ENCODE peak calls at places on chromosomes 12 and 14, in nine cellular contexts. M, O, W, B, U, Q, V, K and J are unnamed samples.

GRCh38 chr12:56220611-56221232 is 1.0 kb downstream of the RNF41 start:
- DNase-seq in U (peak), B (no peak), W (peak), V (no peak), M (peak), O (no peak), K (peak), Q (peak), J (no peak)

GRCh38 chr12:4274396-4274959 is 916 bp downstream of the CCND2 start:
- DNase-seq in O (no peak), V (no peak), W (no peak), Q (no peak), K (no peak), U (peak), M (no peak), B (no peak), J (no peak)

GRCh38 chr12:75334384-75335030 is at the start of gene GLIPR1L1:
- DNase-seq in W (peak), V (peak), O (peak), Q (peak), B (peak), M (peak), K (peak), U (peak), J (peak)

GRCh38 chr12:25386823-25387134 is 136.1 kb upstream of the KRAS start:
- DNase-seq in K (no peak), B (peak), Q (no peak), V (no peak), O (no peak), M (no peak), U (peak), W (peak), J (no peak)

GRCh38 chr12:6796576-6796975 is 7.2 kb downstream of the CD4 start:
- DNase-seq in O (no peak), W (no peak), V (no peak), M (no peak), U (no peak), K (no peak), Q (no peak), B (no peak), J (no peak)

GRCh38 chr14:57686317-57686716 is 179.6 kb downstream of the SLC35F4 start:
- DNase-seq in W (no peak), U (no peak), K (no peak), B (no peak), O (no peak), Q (no peak), M (no peak), V (no peak), J (no peak)

GRCh38 chr12:103956515-103957027 is 9.1 kb upstream of the TDG start:
- DNase-seq in V (no peak), K (peak), B (no peak), U (no peak), M (no peak), W (peak), O (no peak), Q (peak), J (no peak)

GRCh38 chr12:75632452-75632851 is 121.0 kb upstream of the KRR1 start:
- DNase-seq in O (no peak), U (no peak), W (no peak), B (no peak), V (no peak), M (no peak), K (no peak), Q (no peak), J (no peak)

GRCh38 chr12:59396519-59396918 is 199.3 kb upstream of the SLC16A7 start:
- DNase-seq in K (peak), O (no peak), U (no peak), M (no peak), V (no peak), W (no peak), Q (no peak), B (no peak), J (no peak)

GRCh38 chr14:68583527-68584275 is 209.2 kb downstream of the ZFP36L1 start:
- DNase-seq in V (no peak), U (no peak), B (no peak), O (no peak), M (no peak), K (no peak), Q (no peak), W (no peak), J (no peak)

GRCh38 chr14:99476864-99477263 is 3.8 kb downstream of the SETD3 start:
- DNase-seq in B (no peak), O (no peak), U (no peak), V (no peak), M (peak), K (peak), Q (no peak), W (no peak), J (no peak)

GRCh38 chr12:7935464-7935772 is 569 bp downstream of the SLC2A3 start:
- DNase-seq in Q (no peak), U (no peak), O (no peak), V (no peak), M (no peak), B (no peak), K (no peak), W (no peak), J (no peak)

GRCh38 chr14:24032727-24033418 is 18.9 kb upstream of the CARMIL3 start:
- DNase-seq in Q (no peak), V (peak), W (peak), U (no peak), K (peak), O (peak), B (no peak), M (peak), J (peak)

GRCh38 chr14:51660720-51661119 is 9.0 kb downstream of the FRMD6 start:
- DNase-seq in B (no peak), Q (no peak), M (no peak), U (no peak), W (no peak), V (no peak), O (no peak), K (no peak), J (no peak)

GRCh38 chr12:66239295-66239694 is 50.3 kb downstream of the IRAK3 start:
- DNase-seq in Q (no peak), K (no peak), M (no peak), U (no peak), W (no peak), V (no peak), O (no peak), B (no peak), J (no peak)
- H3K27ac ChIP-seq in Q (no peak), K (no peak), M (no peak), U (no peak), W (no peak), V (no peak), O (no peak), B (no peak), J (no peak)

DNA sequence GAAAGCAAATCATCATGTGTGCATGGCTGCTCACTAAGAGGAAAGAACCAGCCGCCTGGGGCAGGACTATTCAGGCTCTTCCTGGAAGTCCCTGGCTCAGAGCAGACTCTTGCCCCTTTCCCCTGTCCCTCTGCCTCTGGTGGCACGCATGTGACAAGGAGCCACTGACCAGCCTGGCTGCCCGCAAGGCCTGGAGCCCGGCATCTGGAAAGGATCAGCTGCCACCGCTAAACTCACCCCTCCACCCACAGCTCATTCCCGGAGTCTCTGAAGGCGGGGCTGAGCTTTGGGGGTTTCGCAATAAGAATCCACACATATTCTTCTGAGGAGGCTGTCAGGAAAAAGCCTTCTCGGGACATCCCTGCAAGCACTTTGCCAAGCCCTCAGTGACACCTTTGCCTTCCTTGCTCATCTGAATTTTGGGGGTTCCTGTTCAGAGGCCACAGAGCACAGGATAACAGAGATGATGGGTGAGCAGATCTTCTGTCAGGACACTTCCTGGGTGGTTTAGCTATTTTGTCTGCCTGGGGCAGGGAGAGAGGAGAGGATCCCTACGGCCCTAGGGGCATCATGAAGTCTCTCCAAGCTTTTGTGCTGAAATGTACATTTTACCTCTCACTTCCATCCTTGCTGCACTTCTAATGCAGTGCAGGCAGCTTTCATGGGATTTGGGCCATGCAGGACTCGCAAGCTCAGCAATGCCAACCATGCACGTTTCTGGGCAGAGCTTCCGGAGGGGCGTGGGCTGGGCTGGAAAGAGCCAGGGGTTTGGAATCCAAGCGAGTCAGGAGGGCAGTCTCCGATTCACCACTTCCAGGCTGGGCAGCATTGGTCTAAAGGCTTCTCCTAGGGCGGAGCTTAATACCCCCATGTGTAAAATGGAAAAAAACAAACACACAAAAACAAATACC is 124.8 kb upstream of the MAP1LC3B2 start:
- DNase-seq in W (peak), O (peak), K (peak), M (peak), B (peak), Q (no peak), U (peak), V (peak), J (peak)
- H3K27ac ChIP-seq in W (peak), O (peak), K (peak), M (peak), B (peak), Q (no peak), U (peak), V (peak), J (no peak)

DNA sequence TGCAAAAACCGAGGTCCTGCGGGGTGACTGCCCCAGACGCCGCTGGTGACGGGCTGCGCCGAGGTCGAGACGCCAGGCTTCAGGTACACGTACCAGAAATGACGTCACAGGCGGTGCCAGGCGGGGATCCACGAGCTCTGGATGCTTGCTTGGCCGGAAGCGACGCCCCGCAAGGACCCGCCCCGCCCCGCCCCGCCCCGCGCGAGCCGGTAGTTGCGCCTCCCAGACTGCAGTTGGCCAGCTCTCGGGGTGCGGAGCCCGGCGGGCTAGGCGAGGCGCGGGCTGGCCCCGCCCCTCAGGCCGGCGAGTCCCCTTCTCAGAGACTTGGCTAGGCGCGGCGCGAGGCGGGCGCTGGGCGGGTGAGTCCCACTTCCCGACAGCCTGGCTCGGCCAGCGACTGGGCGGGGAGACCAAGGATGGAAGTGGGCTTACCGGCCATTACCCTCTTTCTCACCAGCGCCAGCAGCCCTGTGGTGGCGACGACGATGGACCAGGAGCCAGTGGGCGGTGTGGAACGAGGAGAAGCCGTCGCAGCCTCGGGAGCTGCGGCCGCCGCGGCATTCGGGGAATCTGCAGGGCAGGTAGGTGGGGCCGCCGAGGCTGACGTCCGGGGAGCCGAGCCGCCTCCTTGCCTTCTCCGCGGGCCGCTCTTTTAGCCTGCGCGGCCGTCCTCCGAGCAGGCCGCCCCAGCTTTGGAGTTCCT is at the start of gene FAM177A1:
- DNase-seq in O (peak), K (peak), M (peak), V (peak), B (peak), U (peak), Q (peak), W (peak), J (peak)
- H3K27ac ChIP-seq in O (peak), K (peak), M (peak), V (peak), B (peak), U (peak), Q (peak), W (peak), J (peak)

GRCh38 chr14:63387691-63388090 is 69.0 kb upstream of the GPHB5 start:
- DNase-seq in W (no peak), K (no peak), O (no peak), V (no peak), Q (no peak), M (no peak), B (no peak), U (no peak), J (no peak)
- H3K27ac ChIP-seq in W (no peak), K (no peak), O (no peak), V (no peak), Q (no peak), M (no peak), B (no peak), U (no peak), J (no peak)

DNA sequence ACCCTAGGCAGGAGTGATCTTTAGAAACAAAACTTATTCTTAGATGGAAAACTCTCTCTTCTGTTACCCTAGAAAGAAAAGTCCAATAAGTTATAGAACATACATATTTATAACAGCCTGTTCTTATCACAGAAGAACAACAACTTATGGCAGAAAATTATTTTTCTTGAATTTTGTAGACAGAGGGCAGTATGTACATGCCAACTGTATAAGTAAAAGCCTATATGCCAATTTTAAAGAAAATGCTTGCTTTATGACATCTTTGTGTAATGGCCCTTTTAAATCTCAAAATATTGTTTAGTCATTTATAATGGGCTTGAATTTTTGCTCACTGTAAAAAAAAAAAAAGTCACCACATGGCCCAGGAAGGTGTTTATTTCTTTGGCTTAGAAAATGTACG is 38.2 kb upstream of the GRIP1 start:
- DNase-seq in O (no peak), V (no peak), Q (no peak), K (peak), U (no peak), W (no peak), B (no peak), M (no peak), J (no peak)
- H3K27ac ChIP-seq in O (no peak), V (no peak), Q (no peak), K (no peak), U (no peak), W (no peak), B (no peak), M (no peak), J (no peak)

DNA sequence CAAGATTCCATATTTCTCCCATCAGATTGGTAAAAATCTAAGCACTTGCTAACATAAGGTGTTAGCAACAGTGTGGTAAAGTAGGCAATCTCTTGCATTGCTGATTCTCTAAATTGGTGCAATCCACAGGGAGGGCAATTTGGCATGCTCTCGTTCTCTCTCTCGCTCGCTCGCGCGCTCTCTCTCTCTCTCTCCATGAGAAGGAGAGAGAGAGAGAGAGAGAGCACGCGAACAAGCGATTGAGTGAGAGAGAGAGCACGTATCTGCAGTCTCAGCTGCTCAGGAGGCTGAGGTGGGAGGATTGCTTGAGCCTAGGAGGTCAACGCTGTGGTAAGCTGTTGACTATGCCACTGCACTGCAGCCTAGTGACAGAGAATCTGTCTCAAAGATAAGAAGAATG is 26.0 kb downstream of the PSEN1 start:
- DNase-seq in O (no peak), B (no peak), Q (no peak), M (no peak), K (no peak), V (no peak), W (no peak), U (no peak), J (no peak)
- H3K27ac ChIP-seq in O (no peak), B (no peak), Q (no peak), M (no peak), K (no peak), V (no peak), W (no peak), U (no peak), J (no peak)

GRCh38 chr12:120726510-120726793 is 826 bp downstream of the ACADS start:
- DNase-seq in B (no peak), O (no peak), W (no peak), K (no peak), M (no peak), V (no peak), U (no peak), Q (no peak), J (no peak)
- H3K27ac ChIP-seq in B (peak), O (no peak), W (no peak), K (no peak), M (no peak), V (no peak), U (no peak), Q (no peak), J (peak)

GRCh38 chr14:54902521-54903420 is at the start of gene GCH1:
- DNase-seq in W (peak), B (peak), M (peak), K (peak), O (peak), Q (peak), U (peak), V (peak), J (peak)

GRCh38 chr14:54895683-54896082 is 6.9 kb downstream of the GCH1 start:
- DNase-seq in W (no peak), O (no peak), Q (no peak), U (no peak), K (no peak), B (no peak), V (no peak), M (no peak), J (no peak)

GRCh38 chr14:54902143-54902520 is 494 bp downstream of the GCH1 start:
- DNase-seq in Q (peak), M (peak), V (peak), U (peak), K (peak), B (peak), O (peak), W (peak), J (peak)

GRCh38 chr14:54906075-54906474 is 3.4 kb upstream of the GCH1 start:
- DNase-seq in Q (no peak), K (no peak), M (no peak), U (no peak), V (no peak), O (no peak), B (no peak), W (no peak), J (no peak)

GRCh38 chr14:54901380-54902142 is 1.1 kb downstream of the GCH1 start:
- DNase-seq in Q (no peak), U (peak), V (peak), M (no peak), K (peak), O (no peak), B (no peak), W (peak), J (no peak)
- H3K27ac ChIP-seq in Q (no peak), U (peak), V (peak), M (no peak), K (no peak), O (peak), B (peak), W (peak), J (peak)

DNA sequence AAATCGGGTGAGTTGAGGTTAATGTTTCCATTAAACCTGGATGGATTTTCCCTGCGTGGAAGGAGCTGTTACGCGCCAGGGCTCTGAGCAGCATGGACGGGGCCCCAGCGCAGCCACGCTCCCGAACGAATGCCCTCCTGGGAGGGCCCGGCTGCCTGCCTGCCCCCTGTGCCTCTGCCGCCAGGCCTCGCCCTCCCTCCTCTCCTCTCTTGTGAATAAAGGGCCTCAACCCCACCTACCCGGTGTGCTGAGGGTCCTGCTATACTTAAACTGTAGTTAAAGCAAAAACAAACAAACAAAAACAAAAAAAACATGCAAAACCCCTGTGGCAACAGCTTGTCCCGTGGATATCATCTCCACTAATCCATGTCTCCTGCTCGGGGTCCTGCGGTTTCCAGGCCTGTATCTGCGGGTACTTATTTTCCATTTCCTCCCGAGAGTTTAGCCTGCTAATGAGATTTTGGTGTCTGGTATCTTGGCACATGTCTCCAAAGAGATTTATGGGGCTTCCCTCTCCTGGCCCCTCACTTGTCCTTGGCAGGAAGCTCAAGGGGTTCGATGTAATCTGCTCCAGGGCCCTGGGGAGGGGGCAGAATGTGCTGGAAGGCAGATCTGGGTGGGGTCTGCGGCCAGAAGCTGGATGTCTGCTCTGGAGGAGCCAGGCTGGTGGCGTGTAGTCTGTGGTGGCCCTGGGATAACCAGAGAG is 85.6 kb downstream of the KIF26A start:
- DNase-seq in O (no peak), K (no peak), B (no peak), M (no peak), W (no peak), Q (no peak), V (no peak), U (no peak), J (peak)
- H3K27ac ChIP-seq in O (no peak), K (no peak), B (no peak), M (no peak), W (no peak), Q (no peak), V (no peak), U (no peak), J (no peak)